ENCODE peak calls at places on chromosomes 13 and 19, in four cellular contexts. X is CD8-positive, alpha-beta T cell; K is left lobe of liver; D is ovary. H is an unnamed sample.

GRCh38 chr19:21482863-21483276 is 22.5 kb upstream of the ZNF429 start:
- DNase-seq in K (no peak), D (peak), X (peak), H (peak)

GRCh38 chr19:3404324-3405260 is 38.2 kb downstream of the NFIC start:
- DNase-seq in K (peak), D (peak), X (no peak), H (no peak)

GRCh38 chr13:106182404-106182803 is 353.1 kb downstream of the EFNB2 start:
- DNase-seq in X (no peak), D (no peak), K (no peak), H (no peak)

GRCh38 chr19:8518536-8518935 is 4.6 kb upstream of the ZNF414 start:
- DNase-seq in K (no peak), X (no peak), D (no peak), H (no peak)

GRCh38 chr13:44622259-44622658 is 46.1 kb upstream of the TSC22D1 start:
- DNase-seq in X (no peak), D (no peak), K (no peak), H (no peak)

GRCh38 chr13:38042771-38043170 is 173.2 kb upstream of the TRPC4 start:
- DNase-seq in D (no peak), X (no peak), K (no peak), H (no peak)

GRCh38 chr19:18488403-18488723 is 33.5 kb downstream of the ELL start:
- DNase-seq in K (no peak), X (no peak), D (no peak), H (no peak)

GRCh38 chr19:42156571-42156970 is 24.3 kb upstream of the POU2F2 start:
- DNase-seq in K (no peak), X (no peak), D (no peak), H (no peak)

GRCh38 chr13:94209110-94209509 is 270.4 kb downstream of the DCT start:
- DNase-seq in D (no peak), X (no peak), K (no peak), H (no peak)

GRCh38 chr19:34375598-34375997 is 10.6 kb downstream of the GPI start:
- DNase-seq in D (no peak), K (no peak), X (no peak), H (no peak)

GRCh38 chr13:112850273-112850672 is 118.7 kb upstream of the MCF2L start:
- DNase-seq in D (no peak), K (no peak), X (no peak), H (no peak)

GRCh38 chr19:37654525-37654832 is 786 bp downstream of the ZFP30 start:
- DNase-seq in X (no peak), D (no peak), K (no peak), H (peak)

GRCh38 chr19:34676697-34677385 is at the start of gene SCGB2B2:
- DNase-seq in X (peak), K (no peak), D (no peak), H (no peak)

GRCh38 chr19:38922482-38922881 is 8.1 kb downstream of the SARS2 start:
- DNase-seq in D (no peak), X (no peak), K (no peak), H (no peak)

GRCh38 chr13:32669030-32669646 is 82.9 kb downstream of the PDS5B start:
- DNase-seq in D (no peak), K (no peak), X (no peak), H (peak)

GRCh38 chr13:109945206-109945960 is 159.0 kb upstream of the IRS2 start:
- DNase-seq in K (no peak), D (no peak), X (no peak), H (no peak)

GRCh38 chr13:93227280-93227905 is 786 bp downstream of the GPC6 start:
- DNase-seq in D (no peak), X (no peak), K (peak), H (no peak)

H was measured in CD4-positive, alpha-beta memory T cell.